ENCODE peak calls at places on chromosomes 3 and 15, in six cellular contexts. N is iris pigment epithelial cell, X is ureter, T is tibial nerve, D is BE2C, B is GM23248. H is an unnamed sample.

GRCh38 chr3:107260221-107260620 is 117.0 kb upstream of the CCDC54 start:
- DNase-seq in B (no peak), N (no peak), T (no peak), D (no peak), X (no peak), H (no peak)

GRCh38 chr3:122301063-122301462 is 24.0 kb upstream of the CSTA start:
- DNase-seq in T (no peak), X (no peak), D (no peak), B (no peak), N (no peak), H (no peak)

GRCh38 chr15:58477228-58477627 is 45.4 kb downstream of the LIPC start:
- DNase-seq in X (no peak), D (no peak), N (no peak), T (no peak), B (no peak), H (no peak)

GRCh38 chr15:37220949-37221670 is 120.8 kb upstream of the MEIS2 start:
- DNase-seq in T (no peak), D (peak; percentile 69), X (no peak), N (no peak), B (no peak), H (no peak)

GRCh38 chr15:66724732-66725467 is 22.9 kb downstream of the SMAD6 start:
- DNase-seq in X (no peak), N (no peak), B (no peak), T (no peak), D (no peak), H (no peak)

GRCh38 chr3:58117561-58118305 is 93.0 kb downstream of the DNASE1L3 start:
- DNase-seq in B (peak; percentile 45), N (peak; percentile 66), X (peak; percentile 56), D (no peak), T (peak; percentile 46), H (no peak)

GRCh38 chr3:70488816-70489215 is 176.4 kb upstream of the MDFIC2 start:
- DNase-seq in X (no peak), T (no peak), B (no peak), N (no peak), D (no peak), H (no peak)

GRCh38 chr15:41810651-41811431 is 17.1 kb upstream of the JMJD7 start:
- DNase-seq in X (no peak), D (no peak), T (no peak), N (no peak), B (peak; percentile 37), H (no peak)

GRCh38 chr3:107082527-107082926 is 294.7 kb upstream of the CCDC54 start:
- DNase-seq in X (no peak), N (peak; percentile 34), D (no peak), B (peak; percentile 45), T (no peak), H (no peak)

GRCh38 chr15:101288905-101289513 is 6.0 kb downstream of the SNRPA1 start:
- DNase-seq in T (no peak), B (peak; percentile 80), D (no peak), X (no peak), N (peak; percentile 57), H (no peak)

GRCh38 chr15:39583586-39584265 is 2.8 kb downstream of the THBS1 start:
- DNase-seq in T (no peak), D (peak; percentile 32), X (no peak), B (peak; percentile 83), N (no peak), H (peak; percentile 9)

GRCh38 chr15:29937956-29938355 is 115.7 kb upstream of the TJP1 start:
- DNase-seq in X (no peak), B (peak; percentile 36), D (no peak), T (no peak), N (peak; percentile 81), H (no peak)

GRCh38 chr3:11642455-11643162 is 1.1 kb downstream of the VGLL4 start:
- DNase-seq in X (peak; percentile 76), T (peak; percentile 68), D (peak; percentile 63), B (peak; percentile 90), N (peak; percentile 87), H (peak; percentile 47)

GRCh38 chr3:11390411-11391171 is 118.4 kb downstream of the ATG7 start:
- DNase-seq in X (no peak), B (peak; percentile 8), T (no peak), N (peak; percentile 66), D (no peak), H (no peak)

GRCh38 chr3:17479681-17480405 is 262.6 kb downstream of the TBC1D5 start:
- DNase-seq in T (no peak), X (no peak), D (no peak), N (no peak), B (no peak), H (no peak)

GRCh38 chr3:85161544-85161943 is 202.8 kb downstream of the CADM2 start:
- DNase-seq in N (peak; percentile 4), X (no peak), T (no peak), D (no peak), B (no peak), H (no peak)

GRCh38 chr15:88619796-88620195 is 1.3 kb upstream of the AEN start:
- DNase-seq in B (no peak), T (no peak), X (no peak), N (no peak), D (no peak), H (no peak)

GRCh38 chr3:136194409-136195257 is 1.5 kb downstream of the MSL2 start:
- DNase-seq in B (peak; percentile 55), T (no peak), X (peak; percentile 53), D (peak; percentile 27), N (peak; percentile 34), H (peak; percentile 67)

GRCh38 chr15:101323793-101324505 is 28.9 kb upstream of the SNRPA1 start:
- DNase-seq in T (no peak), X (no peak), D (no peak), N (no peak), B (no peak), H (no peak)

GRCh38 chr3:96619475-96619874 is 194.9 kb upstream of the EPHA6 start:
- DNase-seq in X (no peak), N (no peak), D (no peak), B (no peak), T (no peak), H (no peak)

GRCh38 chr3:101988591-101988990 is 139.3 kb downstream of the NFKBIZ start:
- DNase-seq in B (peak; percentile 14), D (no peak), T (no peak), X (no peak), N (no peak), H (no peak)

GRCh38 chr3:195259564-195260285 is 11.2 kb downstream of the XXYLT1 start:
- DNase-seq in X (peak; percentile 90), N (peak; percentile 96), T (peak; percentile 84), D (peak; percentile 93), B (peak; percentile 97), H (peak; percentile 88)

GRCh38 chr15:27535445-27536129 is 563.5 kb downstream of the OCA2 start:
- DNase-seq in T (no peak), D (no peak), B (no peak), N (no peak), X (no peak), H (no peak)

GRCh38 chr3:138400651-138401070 is 33.8 kb upstream of the ESYT3 start:
- DNase-seq in B (no peak), D (no peak), T (no peak), N (no peak), X (no peak), H (no peak)

GRCh38 chr3:43531835-43532234 is 90.0 kb downstream of the ANO10 start:
- DNase-seq in N (peak; percentile 79), B (peak; percentile 94), D (no peak), X (no peak), T (no peak), H (no peak)

GRCh38 chr3:124679048-124679638 is 51.1 kb upstream of the UMPS start:
- DNase-seq in B (no peak), X (no peak), N (no peak), D (no peak), T (no peak), H (no peak)

GRCh38 chr15:63879211-63879610 is 45.5 kb upstream of the HERC1 start:
- DNase-seq in D (no peak), X (no peak), T (no peak), B (no peak), N (no peak), H (no peak)

GRCh38 chr15:22961661-22962221 is 18.4 kb downstream of the CYFIP1 start:
- DNase-seq in N (no peak), X (no peak), B (peak; percentile 54), T (no peak), D (no peak), H (no peak)

GRCh38 chr3:47012342-47013230 is 33.1 kb downstream of the NBEAL2 start:
- DNase-seq in T (no peak), X (peak; percentile 40), D (no peak), N (no peak), B (no peak), H (no peak)

GRCh38 chr3:16177962-16178627 is 3.6 kb downstream of the GALNT15 start:
- DNase-seq in T (peak; percentile 75), N (peak; percentile 81), X (peak; percentile 84), D (peak; percentile 67), B (peak; percentile 95), H (peak; percentile 24)

GRCh38 chr3:58661836-58662235 is 4.7 kb downstream of the FAM3D start:
- DNase-seq in N (no peak), B (no peak), X (no peak), T (no peak), D (no peak), H (no peak)

GRCh38 chr3:125220183-125220582 is 7.6 kb upstream of the SLC12A8 start:
- DNase-seq in T (no peak), N (no peak), B (no peak), X (no peak), D (no peak), H (no peak)

GRCh38 chr3:133896002-133896761 is 500 bp upstream of the RAB6B start:
- DNase-seq in X (no peak), B (peak; percentile 41), T (no peak), N (no peak), D (no peak), H (no peak)